ENCODE peak calls at places on chromosome 9, in seven cellular contexts. One of them, this sample, is unnamed.

GRCh38 chr9:74887041-74887980 is at the start of gene TRPM6:
- DNase-seq in fibroblast of lung: peak; percentile 82
- DNase-seq in hepatocyte: peak; percentile 86
- DNase-seq in brain microvascular endothelial cell: peak; percentile 38
- DNase-seq in upper lobe of right lung: peak; percentile 92
- DNase-seq in body of pancreas: peak; percentile 77
- DNase-seq in CD8-positive, alpha-beta T cell: no peak
- DNase-seq in this sample: peak; percentile 88

GRCh38 chr9:36976371-36977030 is 57.6 kb downstream of the PAX5 start:
- DNase-seq in fibroblast of lung: no peak
- DNase-seq in hepatocyte: no peak
- DNase-seq in brain microvascular endothelial cell: no peak
- DNase-seq in upper lobe of right lung: peak; percentile 43
- DNase-seq in body of pancreas: no peak
- DNase-seq in CD8-positive, alpha-beta T cell: no peak
- DNase-seq in this sample: peak; percentile 81

GRCh38 chr9:129011761-129012281 is 16.3 kb downstream of the SH3GLB2 start:
- DNase-seq in fibroblast of lung: no peak
- DNase-seq in hepatocyte: no peak
- DNase-seq in brain microvascular endothelial cell: no peak
- DNase-seq in upper lobe of right lung: peak; percentile 56
- DNase-seq in body of pancreas: no peak
- DNase-seq in CD8-positive, alpha-beta T cell: no peak
- DNase-seq in this sample: peak; percentile 59

GRCh38 chr9:20611751-20612287 is 10.5 kb downstream of the MLLT3 start:
- DNase-seq in fibroblast of lung: peak; percentile 88
- DNase-seq in hepatocyte: peak; percentile 26
- DNase-seq in brain microvascular endothelial cell: peak; percentile 72
- DNase-seq in upper lobe of right lung: no peak
- DNase-seq in body of pancreas: no peak
- DNase-seq in CD8-positive, alpha-beta T cell: no peak
- DNase-seq in this sample: no peak

GRCh38 chr9:33455952-33456351 is 8.6 kb upstream of the AQP3 start:
- DNase-seq in fibroblast of lung: no peak
- DNase-seq in hepatocyte: no peak
- DNase-seq in brain microvascular endothelial cell: no peak
- DNase-seq in upper lobe of right lung: no peak
- DNase-seq in body of pancreas: no peak
- DNase-seq in CD8-positive, alpha-beta T cell: no peak
- DNase-seq in this sample: no peak

GRCh38 chr9:74960548-74960947 is 7.8 kb upstream of the C9orf40 start:
- DNase-seq in fibroblast of lung: peak; percentile 59
- DNase-seq in hepatocyte: peak; percentile 22
- DNase-seq in brain microvascular endothelial cell: peak; percentile 78
- DNase-seq in upper lobe of right lung: no peak
- DNase-seq in body of pancreas: no peak
- DNase-seq in CD8-positive, alpha-beta T cell: no peak
- DNase-seq in this sample: no peak

GRCh38 chr9:70352356-70352755 is 62.1 kb downstream of the KLF9 start:
- DNase-seq in fibroblast of lung: peak; percentile 82
- DNase-seq in hepatocyte: no peak
- DNase-seq in brain microvascular endothelial cell: peak; percentile 8
- DNase-seq in upper lobe of right lung: no peak
- DNase-seq in body of pancreas: no peak
- DNase-seq in CD8-positive, alpha-beta T cell: no peak
- DNase-seq in this sample: no peak

GRCh38 chr9:119934497-119934896 is 565.3 kb upstream of the BRINP1 start:
- DNase-seq in fibroblast of lung: no peak
- DNase-seq in hepatocyte: no peak
- DNase-seq in brain microvascular endothelial cell: no peak
- DNase-seq in upper lobe of right lung: no peak
- DNase-seq in body of pancreas: no peak
- DNase-seq in CD8-positive, alpha-beta T cell: no peak
- DNase-seq in this sample: no peak

GRCh38 chr9:87342743-87343142 is 154.9 kb upstream of the DAPK1 start:
- DNase-seq in fibroblast of lung: peak; percentile 77
- DNase-seq in hepatocyte: peak; percentile 15
- DNase-seq in brain microvascular endothelial cell: no peak
- DNase-seq in upper lobe of right lung: no peak
- DNase-seq in body of pancreas: no peak
- DNase-seq in CD8-positive, alpha-beta T cell: no peak
- DNase-seq in this sample: no peak

GRCh38 chr9:89491688-89492087 is 6.2 kb downstream of the SEMA4D start:
- DNase-seq in fibroblast of lung: no peak
- DNase-seq in hepatocyte: no peak
- DNase-seq in brain microvascular endothelial cell: no peak
- DNase-seq in upper lobe of right lung: no peak
- DNase-seq in body of pancreas: no peak
- DNase-seq in CD8-positive, alpha-beta T cell: no peak
- DNase-seq in this sample: no peak

GRCh38 chr9:71766663-71767062 is 1.6 kb downstream of the CEMIP2 start:
- DNase-seq in fibroblast of lung: no peak
- DNase-seq in hepatocyte: peak; percentile 70
- DNase-seq in brain microvascular endothelial cell: no peak
- DNase-seq in upper lobe of right lung: no peak
- DNase-seq in body of pancreas: no peak
- DNase-seq in CD8-positive, alpha-beta T cell: no peak
- DNase-seq in this sample: no peak

GRCh38 chr9:34374905-34375552 is 1.7 kb downstream of the MYORG start:
- DNase-seq in fibroblast of lung: no peak
- DNase-seq in hepatocyte: peak; percentile 78
- DNase-seq in brain microvascular endothelial cell: no peak
- DNase-seq in upper lobe of right lung: no peak
- DNase-seq in body of pancreas: peak; percentile 77
- DNase-seq in CD8-positive, alpha-beta T cell: no peak
- DNase-seq in this sample: no peak

GRCh38 chr9:111588846-111589245 is 10.6 kb downstream of the PTGR1 start:
- DNase-seq in fibroblast of lung: peak; percentile 39
- DNase-seq in hepatocyte: no peak
- DNase-seq in brain microvascular endothelial cell: no peak
- DNase-seq in upper lobe of right lung: no peak
- DNase-seq in body of pancreas: no peak
- DNase-seq in CD8-positive, alpha-beta T cell: no peak
- DNase-seq in this sample: no peak

GRCh38 chr9:127968046-127968445 is 12.7 kb downstream of the EEIG1 start:
- DNase-seq in fibroblast of lung: peak; percentile 38
- DNase-seq in hepatocyte: peak; percentile 72
- DNase-seq in brain microvascular endothelial cell: no peak
- DNase-seq in upper lobe of right lung: no peak
- DNase-seq in body of pancreas: no peak
- DNase-seq in CD8-positive, alpha-beta T cell: no peak
- DNase-seq in this sample: no peak

GRCh38 chr9:38089387-38090165 is 20.5 kb upstream of the SHB start:
- DNase-seq in fibroblast of lung: no peak
- DNase-seq in hepatocyte: no peak
- DNase-seq in brain microvascular endothelial cell: no peak
- DNase-seq in upper lobe of right lung: no peak
- DNase-seq in body of pancreas: no peak
- DNase-seq in CD8-positive, alpha-beta T cell: no peak
- DNase-seq in this sample: no peak

GRCh38 chr9:18496586-18496985 is 22.6 kb downstream of the ADAMTSL1 start:
- DNase-seq in fibroblast of lung: no peak
- DNase-seq in hepatocyte: no peak
- DNase-seq in brain microvascular endothelial cell: no peak
- DNase-seq in upper lobe of right lung: no peak
- DNase-seq in body of pancreas: no peak
- DNase-seq in CD8-positive, alpha-beta T cell: no peak
- DNase-seq in this sample: no peak

GRCh38 chr9:33637881-33638280 is 113.8 kb downstream of the ANKRD18B start:
- DNase-seq in fibroblast of lung: no peak
- DNase-seq in hepatocyte: no peak
- DNase-seq in brain microvascular endothelial cell: no peak
- DNase-seq in upper lobe of right lung: no peak
- DNase-seq in body of pancreas: no peak
- DNase-seq in CD8-positive, alpha-beta T cell: no peak
- DNase-seq in this sample: no peak

GRCh38 chr9:5857928-5858327 is 25.0 kb upstream of the ERMP1 start:
- DNase-seq in fibroblast of lung: no peak
- DNase-seq in hepatocyte: no peak
- DNase-seq in brain microvascular endothelial cell: no peak
- DNase-seq in upper lobe of right lung: no peak
- DNase-seq in body of pancreas: no peak
- DNase-seq in CD8-positive, alpha-beta T cell: no peak
- DNase-seq in this sample: no peak

GRCh38 chr9:70525553-70525952 is 111.1 kb upstream of the KLF9 start:
- DNase-seq in fibroblast of lung: peak; percentile 51
- DNase-seq in hepatocyte: no peak
- DNase-seq in brain microvascular endothelial cell: peak; percentile 12
- DNase-seq in upper lobe of right lung: no peak
- DNase-seq in body of pancreas: no peak
- DNase-seq in CD8-positive, alpha-beta T cell: no peak
- DNase-seq in this sample: no peak

GRCh38 chr9:37036237-37037136 is 2.4 kb upstream of the PAX5 start:
- DNase-seq in fibroblast of lung: peak; percentile 24
- DNase-seq in hepatocyte: peak; percentile 50
- DNase-seq in brain microvascular endothelial cell: no peak
- DNase-seq in upper lobe of right lung: peak; percentile 76
- DNase-seq in body of pancreas: peak; percentile 49
- DNase-seq in CD8-positive, alpha-beta T cell: no peak
- DNase-seq in this sample: no peak

GRCh38 chr9:87327567-87328125 is 170.0 kb upstream of the DAPK1 start:
- DNase-seq in fibroblast of lung: no peak
- DNase-seq in hepatocyte: no peak
- DNase-seq in brain microvascular endothelial cell: no peak
- DNase-seq in upper lobe of right lung: no peak
- DNase-seq in body of pancreas: no peak
- DNase-seq in CD8-positive, alpha-beta T cell: no peak
- DNase-seq in this sample: no peak

GRCh38 chr9:133114886-133115603 is 6.0 kb downstream of the RALGDS start:
- DNase-seq in fibroblast of lung: no peak
- DNase-seq in hepatocyte: no peak
- DNase-seq in brain microvascular endothelial cell: no peak
- DNase-seq in upper lobe of right lung: peak; percentile 63
- DNase-seq in body of pancreas: no peak
- DNase-seq in CD8-positive, alpha-beta T cell: no peak
- DNase-seq in this sample: peak; percentile 48
- H3K27ac ChIP-seq in fibroblast of lung: no peak overlapping the region
- H3K27ac ChIP-seq in hepatocyte: peak overlapping the region; percentile 66
- H3K27ac ChIP-seq in brain microvascular endothelial cell: peak overlapping the region; percentile 32
- H3K27ac ChIP-seq in upper lobe of right lung: peak overlapping the region; percentile 80
- H3K27ac ChIP-seq in body of pancreas: peak overlapping the region; percentile 69
- H3K27ac ChIP-seq in CD8-positive, alpha-beta T cell: no peak overlapping the region
- H3K27ac ChIP-seq in this sample: peak overlapping the region; percentile 82

GRCh38 chr9:114026335-114026734 is 51.8 kb downstream of the AMBP start:
- DNase-seq in fibroblast of lung: no peak
- DNase-seq in hepatocyte: no peak
- DNase-seq in brain microvascular endothelial cell: no peak
- DNase-seq in upper lobe of right lung: no peak
- DNase-seq in body of pancreas: no peak
- DNase-seq in CD8-positive, alpha-beta T cell: no peak
- DNase-seq in this sample: no peak
- H3K36me3 ChIP-seq in fibroblast of lung: peaks cover 4% of the 10 kb centered on the region
- H3K36me3 ChIP-seq in hepatocyte: no peaks in the 10 kb centered on the region
- H3K36me3 ChIP-seq in brain microvascular endothelial cell: peaks cover 19% of the 10 kb centered on the region
- H3K36me3 ChIP-seq in upper lobe of right lung: peaks cover 10% of the 10 kb centered on the region
- H3K36me3 ChIP-seq in body of pancreas: no peaks in the 10 kb centered on the region
- H3K36me3 ChIP-seq in CD8-positive, alpha-beta T cell: no peaks in the 10 kb centered on the region
- H3K36me3 ChIP-seq in this sample: no peaks in the 10 kb centered on the region

DNA sequence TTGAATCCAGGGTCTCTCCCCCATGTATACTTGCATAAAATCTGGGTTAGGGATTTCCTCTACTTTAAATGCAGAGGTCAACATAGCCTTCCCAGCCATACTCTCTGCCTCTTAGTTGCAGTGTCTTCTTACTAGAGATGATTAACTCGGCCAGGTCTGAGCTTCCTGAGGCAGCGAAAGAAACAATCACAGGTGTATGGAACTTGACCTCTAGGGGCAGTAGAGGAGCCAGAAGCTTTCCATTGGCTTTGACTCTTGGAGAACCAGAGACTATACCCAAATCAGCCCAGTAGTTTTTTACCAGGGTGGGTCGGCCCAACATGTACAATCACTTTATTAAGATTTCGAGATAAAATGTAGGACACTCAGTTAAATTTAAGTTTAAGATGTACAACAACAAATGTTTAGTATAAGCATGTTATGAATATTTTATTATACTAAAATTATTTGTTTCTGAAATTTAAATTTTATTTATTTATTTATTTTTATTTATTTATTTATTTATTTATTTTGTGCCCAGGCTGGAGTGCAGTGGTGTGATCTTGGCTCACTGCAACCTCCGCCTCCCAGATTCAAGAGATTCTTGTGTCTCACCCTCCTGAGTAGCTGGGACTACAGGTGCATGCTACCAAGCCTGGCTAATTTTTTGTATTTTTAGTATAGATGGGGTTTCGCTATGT is 48.0 kb upstream of the DMRT3 start:
- DNase-seq in fibroblast of lung: no peak
- DNase-seq in hepatocyte: peak; percentile 60
- DNase-seq in brain microvascular endothelial cell: no peak
- DNase-seq in upper lobe of right lung: no peak
- DNase-seq in body of pancreas: peak; percentile 15
- DNase-seq in CD8-positive, alpha-beta T cell: no peak
- DNase-seq in this sample: peak; percentile 58
- TF ChIP-seq CTCF in fibroblast of lung: peak; percentile 27
- TF ChIP-seq CTCF in hepatocyte: peak; percentile 49
- TF ChIP-seq CTCF in brain microvascular endothelial cell: peak; percentile 29
- TF ChIP-seq CTCF in upper lobe of right lung: peak; percentile 52
- TF ChIP-seq CTCF in body of pancreas: peak; percentile 19
- TF ChIP-seq CTCF in CD8-positive, alpha-beta T cell: peak; percentile 37
- TF ChIP-seq CTCF in this sample: peak; percentile 76

GRCh38 chr9:81592890-81593271 is 96.5 kb downstream of the TLE1 start:
- DNase-seq in fibroblast of lung: no peak
- DNase-seq in hepatocyte: no peak
- DNase-seq in brain microvascular endothelial cell: no peak
- DNase-seq in upper lobe of right lung: no peak
- DNase-seq in body of pancreas: no peak
- DNase-seq in CD8-positive, alpha-beta T cell: no peak
- DNase-seq in this sample: no peak

GRCh38 chr9:81589819-81590218 is 99.5 kb downstream of the TLE1 start:
- DNase-seq in fibroblast of lung: no peak
- DNase-seq in hepatocyte: no peak
- DNase-seq in brain microvascular endothelial cell: no peak
- DNase-seq in upper lobe of right lung: no peak
- DNase-seq in body of pancreas: no peak
- DNase-seq in CD8-positive, alpha-beta T cell: no peak
- DNase-seq in this sample: no peak

GRCh38 chr9:81589392-81589791 is 100.0 kb downstream of the TLE1 start:
- DNase-seq in fibroblast of lung: no peak
- DNase-seq in hepatocyte: no peak
- DNase-seq in brain microvascular endothelial cell: no peak
- DNase-seq in upper lobe of right lung: no peak
- DNase-seq in body of pancreas: no peak
- DNase-seq in CD8-positive, alpha-beta T cell: no peak
- DNase-seq in this sample: no peak

GRCh38 chr9:81590688-81591087 is 98.7 kb downstream of the TLE1 start:
- DNase-seq in fibroblast of lung: no peak
- DNase-seq in hepatocyte: no peak
- DNase-seq in brain microvascular endothelial cell: no peak
- DNase-seq in upper lobe of right lung: no peak
- DNase-seq in body of pancreas: no peak
- DNase-seq in CD8-positive, alpha-beta T cell: no peak
- DNase-seq in this sample: no peak

DNA sequence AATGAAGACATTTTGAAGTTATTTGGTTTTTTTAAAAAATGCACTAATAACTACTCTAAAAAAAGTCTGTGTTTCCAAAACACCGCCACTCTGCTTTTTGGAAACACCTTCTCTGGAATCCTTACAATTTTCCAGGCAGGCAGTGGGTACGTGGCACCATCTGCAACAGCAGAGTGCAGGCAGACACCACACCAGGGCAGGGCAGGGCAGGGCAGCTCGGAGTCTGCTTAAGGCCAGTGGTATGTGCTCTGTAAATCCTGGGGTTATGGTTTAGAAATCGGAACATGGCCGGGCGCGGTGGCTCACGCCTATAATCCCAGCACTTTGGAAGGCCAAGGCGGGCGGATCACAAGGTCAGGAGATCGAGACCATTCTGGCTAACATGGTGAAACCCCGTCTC is 97.6 kb downstream of the TLE1 start:
- DNase-seq in fibroblast of lung: no peak
- DNase-seq in hepatocyte: no peak
- DNase-seq in brain microvascular endothelial cell: no peak
- DNase-seq in upper lobe of right lung: no peak
- DNase-seq in body of pancreas: no peak
- DNase-seq in CD8-positive, alpha-beta T cell: no peak
- DNase-seq in this sample: no peak
- H3K27ac ChIP-seq in fibroblast of lung: no peak overlapping the region
- H3K27ac ChIP-seq in hepatocyte: peak overlapping the region; percentile 76
- H3K27ac ChIP-seq in brain microvascular endothelial cell: no peak overlapping the region
- H3K27ac ChIP-seq in upper lobe of right lung: no peak overlapping the region
- H3K27ac ChIP-seq in body of pancreas: no peak overlapping the region
- H3K27ac ChIP-seq in CD8-positive, alpha-beta T cell: no peak overlapping the region
- H3K27ac ChIP-seq in this sample: no peak overlapping the region

This sample was measured in WERI-Rb-1.